ENCODE peak calls at places on chromosomes 2 and 18, in nine cellular contexts. One of them, this sample, is unnamed.

GRCh38 chr2:30605184-30605583 is 158.1 kb downstream of the LCLAT1 start:
- DNase-seq in CD4-positive, alpha-beta memory T cell: no peak
- DNase-seq in CD4-positive, alpha-beta T cell: no peak
- DNase-seq in cardiac muscle cell: no peak
- DNase-seq in renal cortical epithelial cell: no peak
- DNase-seq in activated naive CD4-positive, alpha-beta T cell treated with Interleukin-2 at 50 U/mL for 16 hours: no peak
- DNase-seq in D341Med: no peak
- DNase-seq in dermis blood vessel endothelial cell: no peak
- DNase-seq in omental fat pad: no peak
- DNase-seq in this sample: no peak

GRCh38 chr2:237291138-237291792 is 122.7 kb downstream of the COL6A3 start:
- DNase-seq in CD4-positive, alpha-beta memory T cell: no peak
- DNase-seq in CD4-positive, alpha-beta T cell: peak; percentile 5
- DNase-seq in cardiac muscle cell: peak; percentile 100
- DNase-seq in renal cortical epithelial cell: peak; percentile 92
- DNase-seq in activated naive CD4-positive, alpha-beta T cell treated with Interleukin-2 at 50 U/mL for 16 hours: no peak
- DNase-seq in D341Med: no peak
- DNase-seq in dermis blood vessel endothelial cell: peak; percentile 97
- DNase-seq in omental fat pad: peak; percentile 90
- DNase-seq in this sample: peak; percentile 95

GRCh38 chr2:239232195-239232578 is 168.6 kb downstream of the HDAC4 start:
- DNase-seq in CD4-positive, alpha-beta memory T cell: no peak
- DNase-seq in CD4-positive, alpha-beta T cell: no peak
- DNase-seq in cardiac muscle cell: no peak
- DNase-seq in renal cortical epithelial cell: no peak
- DNase-seq in activated naive CD4-positive, alpha-beta T cell treated with Interleukin-2 at 50 U/mL for 16 hours: no peak
- DNase-seq in D341Med: no peak
- DNase-seq in dermis blood vessel endothelial cell: no peak
- DNase-seq in omental fat pad: no peak
- DNase-seq in this sample: no peak

GRCh38 chr2:19099181-19099580 is 259.2 kb downstream of the OSR1 start:
- DNase-seq in CD4-positive, alpha-beta memory T cell: no peak
- DNase-seq in CD4-positive, alpha-beta T cell: no peak
- DNase-seq in cardiac muscle cell: no peak
- DNase-seq in renal cortical epithelial cell: no peak
- DNase-seq in activated naive CD4-positive, alpha-beta T cell treated with Interleukin-2 at 50 U/mL for 16 hours: no peak
- DNase-seq in D341Med: no peak
- DNase-seq in dermis blood vessel endothelial cell: no peak
- DNase-seq in omental fat pad: no peak
- DNase-seq in this sample: no peak

GRCh38 chr2:201205516-201205850 is 22.5 kb downstream of the CASP10 start:
- DNase-seq in CD4-positive, alpha-beta memory T cell: no peak
- DNase-seq in CD4-positive, alpha-beta T cell: no peak
- DNase-seq in cardiac muscle cell: no peak
- DNase-seq in renal cortical epithelial cell: no peak
- DNase-seq in activated naive CD4-positive, alpha-beta T cell treated with Interleukin-2 at 50 U/mL for 16 hours: no peak
- DNase-seq in D341Med: no peak
- DNase-seq in dermis blood vessel endothelial cell: no peak
- DNase-seq in omental fat pad: no peak
- DNase-seq in this sample: no peak

GRCh38 chr2:204862809-204863208 is 317.5 kb downstream of the PARD3B start:
- DNase-seq in CD4-positive, alpha-beta memory T cell: no peak
- DNase-seq in CD4-positive, alpha-beta T cell: no peak
- DNase-seq in cardiac muscle cell: no peak
- DNase-seq in renal cortical epithelial cell: no peak
- DNase-seq in activated naive CD4-positive, alpha-beta T cell treated with Interleukin-2 at 50 U/mL for 16 hours: no peak
- DNase-seq in D341Med: no peak
- DNase-seq in dermis blood vessel endothelial cell: no peak
- DNase-seq in omental fat pad: no peak
- DNase-seq in this sample: no peak

GRCh38 chr2:15643791-15644588 is 52.3 kb downstream of the DDX1 start:
- DNase-seq in CD4-positive, alpha-beta memory T cell: no peak
- DNase-seq in CD4-positive, alpha-beta T cell: no peak
- DNase-seq in cardiac muscle cell: peak; percentile 58
- DNase-seq in renal cortical epithelial cell: no peak
- DNase-seq in activated naive CD4-positive, alpha-beta T cell treated with Interleukin-2 at 50 U/mL for 16 hours: no peak
- DNase-seq in D341Med: no peak
- DNase-seq in dermis blood vessel endothelial cell: no peak
- DNase-seq in omental fat pad: no peak
- DNase-seq in this sample: no peak

GRCh38 chr2:240296104-240296406 is 139.4 kb upstream of the GPC1 start:
- DNase-seq in CD4-positive, alpha-beta memory T cell: no peak
- DNase-seq in CD4-positive, alpha-beta T cell: no peak
- DNase-seq in cardiac muscle cell: no peak
- DNase-seq in renal cortical epithelial cell: no peak
- DNase-seq in activated naive CD4-positive, alpha-beta T cell treated with Interleukin-2 at 50 U/mL for 16 hours: no peak
- DNase-seq in D341Med: no peak
- DNase-seq in dermis blood vessel endothelial cell: no peak
- DNase-seq in omental fat pad: no peak
- DNase-seq in this sample: no peak

GRCh38 chr2:64541547-64541946 is 17.4 kb downstream of the AFTPH start:
- DNase-seq in CD4-positive, alpha-beta memory T cell: no peak
- DNase-seq in CD4-positive, alpha-beta T cell: no peak
- DNase-seq in cardiac muscle cell: no peak
- DNase-seq in renal cortical epithelial cell: no peak
- DNase-seq in activated naive CD4-positive, alpha-beta T cell treated with Interleukin-2 at 50 U/mL for 16 hours: no peak
- DNase-seq in D341Med: no peak
- DNase-seq in dermis blood vessel endothelial cell: no peak
- DNase-seq in omental fat pad: no peak
- DNase-seq in this sample: no peak

GRCh38 chr2:231670892-231671616 is 37.3 kb upstream of the PTMA start:
- DNase-seq in CD4-positive, alpha-beta memory T cell: no peak
- DNase-seq in CD4-positive, alpha-beta T cell: no peak
- DNase-seq in cardiac muscle cell: no peak
- DNase-seq in renal cortical epithelial cell: no peak
- DNase-seq in activated naive CD4-positive, alpha-beta T cell treated with Interleukin-2 at 50 U/mL for 16 hours: no peak
- DNase-seq in D341Med: no peak
- DNase-seq in dermis blood vessel endothelial cell: peak; percentile 52
- DNase-seq in omental fat pad: no peak
- DNase-seq in this sample: peak; percentile 27

GRCh38 chr2:42494434-42495233 is 852 bp upstream of the KCNG3 start:
- DNase-seq in CD4-positive, alpha-beta memory T cell: peak; percentile 69
- DNase-seq in CD4-positive, alpha-beta T cell: peak; percentile 68
- DNase-seq in cardiac muscle cell: peak; percentile 82
- DNase-seq in renal cortical epithelial cell: peak; percentile 81
- DNase-seq in activated naive CD4-positive, alpha-beta T cell treated with Interleukin-2 at 50 U/mL for 16 hours: peak; percentile 76
- DNase-seq in D341Med: peak; percentile 72
- DNase-seq in dermis blood vessel endothelial cell: peak; percentile 85
- DNase-seq in omental fat pad: no peak
- DNase-seq in this sample: peak; percentile 75

GRCh38 chr2:222656544-222657446 is 903 bp upstream of the FARSB start:
- DNase-seq in CD4-positive, alpha-beta memory T cell: no peak
- DNase-seq in CD4-positive, alpha-beta T cell: no peak
- DNase-seq in cardiac muscle cell: peak; percentile 6
- DNase-seq in renal cortical epithelial cell: no peak
- DNase-seq in activated naive CD4-positive, alpha-beta T cell treated with Interleukin-2 at 50 U/mL for 16 hours: no peak
- DNase-seq in D341Med: peak; percentile 30
- DNase-seq in dermis blood vessel endothelial cell: peak; percentile 17
- DNase-seq in omental fat pad: no peak
- DNase-seq in this sample: peak; percentile 3

GRCh38 chr2:141137121-141137693 is 993.6 kb downstream of the LRP1B start:
- DNase-seq in CD4-positive, alpha-beta memory T cell: no peak
- DNase-seq in CD4-positive, alpha-beta T cell: no peak
- DNase-seq in cardiac muscle cell: peak; percentile 3
- DNase-seq in renal cortical epithelial cell: no peak
- DNase-seq in activated naive CD4-positive, alpha-beta T cell treated with Interleukin-2 at 50 U/mL for 16 hours: no peak
- DNase-seq in D341Med: no peak
- DNase-seq in dermis blood vessel endothelial cell: no peak
- DNase-seq in omental fat pad: no peak
- DNase-seq in this sample: no peak

GRCh38 chr2:15831150-15831549 is 109.2 kb upstream of the MYCN start:
- DNase-seq in CD4-positive, alpha-beta memory T cell: no peak
- DNase-seq in CD4-positive, alpha-beta T cell: no peak
- DNase-seq in cardiac muscle cell: no peak
- DNase-seq in renal cortical epithelial cell: no peak
- DNase-seq in activated naive CD4-positive, alpha-beta T cell treated with Interleukin-2 at 50 U/mL for 16 hours: no peak
- DNase-seq in D341Med: no peak
- DNase-seq in dermis blood vessel endothelial cell: no peak
- DNase-seq in omental fat pad: no peak
- DNase-seq in this sample: no peak

GRCh38 chr2:46151582-46151981 is 145.6 kb upstream of the EPAS1 start:
- DNase-seq in CD4-positive, alpha-beta memory T cell: no peak
- DNase-seq in CD4-positive, alpha-beta T cell: no peak
- DNase-seq in cardiac muscle cell: no peak
- DNase-seq in renal cortical epithelial cell: no peak
- DNase-seq in activated naive CD4-positive, alpha-beta T cell treated with Interleukin-2 at 50 U/mL for 16 hours: no peak
- DNase-seq in D341Med: no peak
- DNase-seq in dermis blood vessel endothelial cell: peak; percentile 8
- DNase-seq in omental fat pad: no peak
- DNase-seq in this sample: no peak

GRCh38 chr2:53173126-53173525 is 594.5 kb upstream of the CHAC2 start:
- DNase-seq in CD4-positive, alpha-beta memory T cell: no peak
- DNase-seq in CD4-positive, alpha-beta T cell: no peak
- DNase-seq in cardiac muscle cell: no peak
- DNase-seq in renal cortical epithelial cell: no peak
- DNase-seq in activated naive CD4-positive, alpha-beta T cell treated with Interleukin-2 at 50 U/mL for 16 hours: no peak
- DNase-seq in D341Med: no peak
- DNase-seq in dermis blood vessel endothelial cell: no peak
- DNase-seq in omental fat pad: no peak
- DNase-seq in this sample: no peak

GRCh38 chr18:73551211-73551610 is 596.4 kb downstream of the FBXO15 start:
- DNase-seq in CD4-positive, alpha-beta memory T cell: no peak
- DNase-seq in CD4-positive, alpha-beta T cell: no peak
- DNase-seq in cardiac muscle cell: no peak
- DNase-seq in renal cortical epithelial cell: no peak
- DNase-seq in activated naive CD4-positive, alpha-beta T cell treated with Interleukin-2 at 50 U/mL for 16 hours: no peak
- DNase-seq in D341Med: peak; percentile 71
- DNase-seq in dermis blood vessel endothelial cell: no peak
- DNase-seq in omental fat pad: no peak
- DNase-seq in this sample: no peak

GRCh38 chr2:237859533-237860272 is at the start of gene RAMP1:
- DNase-seq in CD4-positive, alpha-beta memory T cell: no peak
- DNase-seq in CD4-positive, alpha-beta T cell: no peak
- DNase-seq in cardiac muscle cell: peak; percentile 33
- DNase-seq in renal cortical epithelial cell: no peak
- DNase-seq in activated naive CD4-positive, alpha-beta T cell treated with Interleukin-2 at 50 U/mL for 16 hours: no peak
- DNase-seq in D341Med: no peak
- DNase-seq in dermis blood vessel endothelial cell: peak; percentile 11
- DNase-seq in omental fat pad: no peak
- DNase-seq in this sample: peak; percentile 44

GRCh38 chr2:144886847-144887246 is 366.9 kb upstream of the ZEB2 start:
- DNase-seq in CD4-positive, alpha-beta memory T cell: no peak
- DNase-seq in CD4-positive, alpha-beta T cell: no peak
- DNase-seq in cardiac muscle cell: peak; percentile 82
- DNase-seq in renal cortical epithelial cell: no peak
- DNase-seq in activated naive CD4-positive, alpha-beta T cell treated with Interleukin-2 at 50 U/mL for 16 hours: no peak
- DNase-seq in D341Med: no peak
- DNase-seq in dermis blood vessel endothelial cell: no peak
- DNase-seq in omental fat pad: no peak
- DNase-seq in this sample: no peak

GRCh38 chr2:125330133-125330532 is 1305.0 kb downstream of the CNTNAP5 start:
- DNase-seq in CD4-positive, alpha-beta memory T cell: no peak
- DNase-seq in CD4-positive, alpha-beta T cell: no peak
- DNase-seq in cardiac muscle cell: no peak
- DNase-seq in renal cortical epithelial cell: no peak
- DNase-seq in activated naive CD4-positive, alpha-beta T cell treated with Interleukin-2 at 50 U/mL for 16 hours: no peak
- DNase-seq in D341Med: no peak
- DNase-seq in dermis blood vessel endothelial cell: no peak
- DNase-seq in omental fat pad: no peak
- DNase-seq in this sample: no peak

GRCh38 chr2:147560810-147561521 is 283.9 kb upstream of the ACVR2A start:
- DNase-seq in CD4-positive, alpha-beta memory T cell: no peak
- DNase-seq in CD4-positive, alpha-beta T cell: no peak
- DNase-seq in cardiac muscle cell: peak; percentile 48
- DNase-seq in renal cortical epithelial cell: no peak
- DNase-seq in activated naive CD4-positive, alpha-beta T cell treated with Interleukin-2 at 50 U/mL for 16 hours: no peak
- DNase-seq in D341Med: no peak
- DNase-seq in dermis blood vessel endothelial cell: no peak
- DNase-seq in omental fat pad: no peak
- DNase-seq in this sample: no peak

GRCh38 chr2:120675460-120676130 is 60.1 kb upstream of the GLI2 start:
- DNase-seq in CD4-positive, alpha-beta memory T cell: peak; percentile 18
- DNase-seq in CD4-positive, alpha-beta T cell: peak; percentile 24
- DNase-seq in cardiac muscle cell: peak; percentile 76
- DNase-seq in renal cortical epithelial cell: no peak
- DNase-seq in activated naive CD4-positive, alpha-beta T cell treated with Interleukin-2 at 50 U/mL for 16 hours: peak; percentile 39
- DNase-seq in D341Med: peak; percentile 80
- DNase-seq in dermis blood vessel endothelial cell: peak; percentile 79
- DNase-seq in omental fat pad: peak; percentile 53
- DNase-seq in this sample: peak; percentile 28

GRCh38 chr18:74892066-74892627 is 294.5 kb downstream of the ZNF407 start:
- DNase-seq in CD4-positive, alpha-beta memory T cell: no peak
- DNase-seq in CD4-positive, alpha-beta T cell: no peak
- DNase-seq in cardiac muscle cell: no peak
- DNase-seq in renal cortical epithelial cell: no peak
- DNase-seq in activated naive CD4-positive, alpha-beta T cell treated with Interleukin-2 at 50 U/mL for 16 hours: no peak
- DNase-seq in D341Med: no peak
- DNase-seq in dermis blood vessel endothelial cell: no peak
- DNase-seq in omental fat pad: no peak
- DNase-seq in this sample: no peak

GRCh38 chr18:59129964-59130703 is 9.6 kb upstream of the SEC11C start:
- DNase-seq in CD4-positive, alpha-beta memory T cell: no peak
- DNase-seq in CD4-positive, alpha-beta T cell: no peak
- DNase-seq in cardiac muscle cell: no peak
- DNase-seq in renal cortical epithelial cell: no peak
- DNase-seq in activated naive CD4-positive, alpha-beta T cell treated with Interleukin-2 at 50 U/mL for 16 hours: no peak
- DNase-seq in D341Med: no peak
- DNase-seq in dermis blood vessel endothelial cell: no peak
- DNase-seq in omental fat pad: no peak
- DNase-seq in this sample: no peak

GRCh38 chr2:216717491-216717901 is 22.1 kb upstream of the IGFBP5 start:
- DNase-seq in CD4-positive, alpha-beta memory T cell: no peak
- DNase-seq in CD4-positive, alpha-beta T cell: no peak
- DNase-seq in cardiac muscle cell: no peak
- DNase-seq in renal cortical epithelial cell: no peak
- DNase-seq in activated naive CD4-positive, alpha-beta T cell treated with Interleukin-2 at 50 U/mL for 16 hours: no peak
- DNase-seq in D341Med: no peak
- DNase-seq in dermis blood vessel endothelial cell: no peak
- DNase-seq in omental fat pad: no peak
- DNase-seq in this sample: peak; percentile 51

GRCh38 chr18:22482948-22483347 is 65.2 kb upstream of the CTAGE1 start:
- DNase-seq in CD4-positive, alpha-beta memory T cell: no peak
- DNase-seq in CD4-positive, alpha-beta T cell: no peak
- DNase-seq in cardiac muscle cell: no peak
- DNase-seq in renal cortical epithelial cell: no peak
- DNase-seq in activated naive CD4-positive, alpha-beta T cell treated with Interleukin-2 at 50 U/mL for 16 hours: no peak
- DNase-seq in D341Med: no peak
- DNase-seq in dermis blood vessel endothelial cell: no peak
- DNase-seq in omental fat pad: no peak
- DNase-seq in this sample: no peak

GRCh38 chr18:3179430-3180089 is 40.2 kb downstream of the MYOM1 start:
- DNase-seq in CD4-positive, alpha-beta memory T cell: no peak
- DNase-seq in CD4-positive, alpha-beta T cell: no peak
- DNase-seq in cardiac muscle cell: no peak
- DNase-seq in renal cortical epithelial cell: no peak
- DNase-seq in activated naive CD4-positive, alpha-beta T cell treated with Interleukin-2 at 50 U/mL for 16 hours: no peak
- DNase-seq in D341Med: no peak
- DNase-seq in dermis blood vessel endothelial cell: no peak
- DNase-seq in omental fat pad: no peak
- DNase-seq in this sample: no peak

GRCh38 chr18:2164644-2165287 is 406.5 kb downstream of the METTL4 start:
- DNase-seq in CD4-positive, alpha-beta memory T cell: no peak
- DNase-seq in CD4-positive, alpha-beta T cell: no peak
- DNase-seq in cardiac muscle cell: no peak
- DNase-seq in renal cortical epithelial cell: no peak
- DNase-seq in activated naive CD4-positive, alpha-beta T cell treated with Interleukin-2 at 50 U/mL for 16 hours: no peak
- DNase-seq in D341Med: no peak
- DNase-seq in dermis blood vessel endothelial cell: no peak
- DNase-seq in omental fat pad: no peak
- DNase-seq in this sample: no peak

GRCh38 chr18:62505669-62506494 is 16.9 kb upstream of the ZCCHC2 start:
- DNase-seq in CD4-positive, alpha-beta memory T cell: peak; percentile 46
- DNase-seq in CD4-positive, alpha-beta T cell: peak; percentile 18
- DNase-seq in cardiac muscle cell: no peak
- DNase-seq in renal cortical epithelial cell: peak; percentile 55
- DNase-seq in activated naive CD4-positive, alpha-beta T cell treated with Interleukin-2 at 50 U/mL for 16 hours: peak; percentile 46
- DNase-seq in D341Med: no peak
- DNase-seq in dermis blood vessel endothelial cell: peak; percentile 55
- DNase-seq in omental fat pad: no peak
- DNase-seq in this sample: peak; percentile 83

GRCh38 chr2:98403878-98404277 is 40.8 kb upstream of the INPP4A start:
- DNase-seq in CD4-positive, alpha-beta memory T cell: no peak
- DNase-seq in CD4-positive, alpha-beta T cell: no peak
- DNase-seq in cardiac muscle cell: no peak
- DNase-seq in renal cortical epithelial cell: no peak
- DNase-seq in activated naive CD4-positive, alpha-beta T cell treated with Interleukin-2 at 50 U/mL for 16 hours: no peak
- DNase-seq in D341Med: no peak
- DNase-seq in dermis blood vessel endothelial cell: no peak
- DNase-seq in omental fat pad: no peak
- DNase-seq in this sample: no peak

GRCh38 chr2:23488584-23488983 is 103.6 kb downstream of the KLHL29 start:
- DNase-seq in CD4-positive, alpha-beta memory T cell: no peak
- DNase-seq in CD4-positive, alpha-beta T cell: no peak
- DNase-seq in cardiac muscle cell: no peak
- DNase-seq in renal cortical epithelial cell: no peak
- DNase-seq in activated naive CD4-positive, alpha-beta T cell treated with Interleukin-2 at 50 U/mL for 16 hours: no peak
- DNase-seq in D341Med: no peak
- DNase-seq in dermis blood vessel endothelial cell: no peak
- DNase-seq in omental fat pad: no peak
- DNase-seq in this sample: no peak

This sample was measured in M059J.